ENCODE peak calls at places on chromosome 13, in eight cellular contexts. G, Q, R, O, T, J, X and I are unnamed samples.

GRCh38 chr13:51015973-51016372 is 95.1 kb downstream of the C13orf42 start:
- DNase-seq in O (no peak), J (no peak), G (no peak), X (no peak), T (no peak), R (no peak), Q (no peak), I (no peak)

GRCh38 chr13:50801087-50801931 is 42.2 kb downstream of the DLEU7 start:
- DNase-seq in G (no peak), Q (peak; percentile 81), X (peak; percentile 38), J (peak; percentile 65), O (peak; percentile 73), R (peak; percentile 71), T (peak; percentile 71), I (peak; percentile 67)

GRCh38 chr13:110415669-110416068 is 108.6 kb downstream of the COL4A2 start:
- DNase-seq in R (no peak), Q (no peak), G (no peak), X (no peak), O (no peak), T (no peak), J (no peak), I (no peak)

GRCh38 chr13:60226507-60226906 is 62.8 kb upstream of the DIAPH3 start:
- DNase-seq in X (no peak), G (no peak), O (no peak), Q (peak; percentile 40), R (peak; percentile 29), T (peak; percentile 14), J (no peak), I (peak; percentile 34)

GRCh38 chr13:41034382-41034781 is 15.3 kb upstream of the ELF1 start:
- DNase-seq in Q (no peak), O (no peak), R (no peak), T (no peak), J (no peak), X (no peak), G (no peak), I (no peak)

GRCh38 chr13:44271915-44272341 is 101.7 kb upstream of the SERP2 start:
- DNase-seq in G (no peak), T (no peak), X (no peak), O (no peak), R (no peak), J (no peak), Q (no peak), I (no peak)

GRCh38 chr13:48615017-48615416 is 38.7 kb upstream of the CYSLTR2 start:
- DNase-seq in X (no peak), T (no peak), J (no peak), Q (no peak), G (no peak), R (no peak), O (no peak), I (no peak)

GRCh38 chr13:97254809-97255208 is 32.7 kb downstream of the MBNL2 start:
- DNase-seq in J (no peak), X (no peak), T (peak; percentile 93), O (no peak), Q (peak; percentile 34), G (no peak), R (peak; percentile 77), I (no peak)

GRCh38 chr13:106941779-106942178 is 373.8 kb upstream of the ARGLU1 start:
- DNase-seq in G (no peak), Q (no peak), J (no peak), O (no peak), R (no peak), T (no peak), X (no peak), I (no peak)

GRCh38 chr13:22765566-22765965 is 415.2 kb upstream of the SGCG start:
- DNase-seq in O (no peak), Q (no peak), X (no peak), R (no peak), T (no peak), G (no peak), J (no peak), I (no peak)

GRCh38 chr13:36133950-36134349 is 2.8 kb upstream of the DCLK1 start:
- DNase-seq in O (no peak), R (no peak), X (no peak), T (no peak), Q (no peak), J (no peak), G (no peak), I (no peak)

GRCh38 chr13:84831666-84832657 is 949.7 kb upstream of the SLITRK1 start:
- DNase-seq in R (no peak), Q (no peak), G (no peak), J (no peak), O (no peak), T (no peak), X (no peak), I (no peak)

GRCh38 chr13:21670006-21670882 is 629 bp upstream of the FGF9 start:
- DNase-seq in O (peak; percentile 67), X (peak; percentile 86), G (no peak), T (peak; percentile 64), J (no peak), Q (peak; percentile 71), R (peak; percentile 58), I (peak; percentile 70)

GRCh38 chr13:94825507-94825906 is 113.2 kb upstream of the SOX21 start:
- DNase-seq in J (peak; percentile 60), R (peak; percentile 9), O (peak; percentile 14), G (no peak), Q (no peak), X (no peak), T (peak; percentile 33), I (no peak)